ENCODE peak calls at places on chromosomes 2 and 18, in five cellular contexts. U is activated naive CD4-positive, alpha-beta T cell treated with anti-CD3 and anti-CD28 coated beads, Interleukin-2, amount 10 ng/mL, durations not matched to agents 7 days and 5 days; J is PC-9; M is activated naive CD8-positive, alpha-beta T cell treated with anti-CD3 and anti-CD28 coated beads, Interleukin-2, amount 50 U/mL, for 16 hours; R is germinal center. P is an unnamed sample.

GRCh38 chr2:162490795-162491470 is 147.0 kb downstream of the GCA start:
- DNase-seq in R (no peak), U (no peak), M (no peak), J (no peak), P (no peak)

GRCh38 chr2:133247613-133248012 is 320.6 kb downstream of the NCKAP5 start:
- DNase-seq in J (no peak), U (no peak), R (peak; percentile 37), M (no peak), P (no peak)

GRCh38 chr18:58005036-58005435 is 39.0 kb upstream of the NEDD4L start:
- DNase-seq in U (no peak), J (peak; percentile 63), M (no peak), R (no peak), P (no peak)

GRCh38 chr2:64177315-64177714 is 33.1 kb upstream of the PELI1 start:
- DNase-seq in J (no peak), U (no peak), M (no peak), R (no peak), P (no peak)

GRCh38 chr2:221792971-221793670 is 221.0 kb upstream of the EPHA4 start:
- DNase-seq in U (no peak), J (no peak), M (no peak), R (no peak), P (no peak)

GRCh38 chr2:234853739-234854138 is 98.1 kb upstream of the SH3BP4 start:
- DNase-seq in U (no peak), R (no peak), M (no peak), J (no peak), P (no peak)

GRCh38 chr2:39648574-39648973 is 17.1 kb upstream of the TMEM178A start:
- DNase-seq in U (no peak), R (no peak), M (no peak), J (no peak), P (no peak)

GRCh38 chr2:237184192-237184922 is 98.7 kb downstream of the COPS8 start:
- DNase-seq in J (peak; percentile 65), U (no peak), M (no peak), R (no peak), P (no peak)

GRCh38 chr2:119290859-119291587 is 67.4 kb downstream of the STEAP3 start:
- DNase-seq in J (peak; percentile 70), R (peak; percentile 59), U (peak; percentile 73), M (peak; percentile 65), P (peak; percentile 86)

GRCh38 chr18:43805646-43806194 is 528.4 kb upstream of the SYT4 start:
- DNase-seq in R (no peak), U (no peak), M (no peak), J (no peak), P (no peak)

GRCh38 chr2:215967590-215968373 is 45.6 kb downstream of the MREG start:
- DNase-seq in J (no peak), R (no peak), U (no peak), M (no peak), P (no peak)

GRCh38 chr2:9206991-9207640 is 504 bp downstream of the ASAP2 start:
- DNase-seq in M (no peak), R (peak; percentile 5), J (no peak), U (no peak), P (peak; percentile 31)

GRCh38 chr2:157364257-157364974 is 38.8 kb upstream of the ERMN start:
- DNase-seq in R (no peak), U (no peak), M (no peak), J (no peak), P (no peak)